ENCODE peak calls at places on chromosomes 12 and 14, in ten cellular contexts. V is amniotic stem cell; J is activated gamma-delta T cell treated with anti-CD3 and anti-CD28 coated beads, Interleukin-2, amount 50 U/mL, for 16 hours; H is stimulated activated naive B cell treated with anti-CD40 and anti-IgM and Interleukin-4, amounts not matched to agents 10 μg/mL and 1 μg/mL and 100 μg/mL, for 72 hours; W is progenitor cell of endocrine pancreas; Y is putamen; G is AML-193; N is MG63; P is SW480; C is T-cell. Q is an unnamed sample.

GRCh38 chr14:104421401-104421821 is 158.2 kb upstream of the C14orf180 start:
- DNase-seq in G (no peak), J (no peak), V (no peak), Y (no peak), P (no peak), W (no peak), C (no peak), N (no peak), H (no peak), Q (no peak)

GRCh38 chr14:50389668-50390441 is 6.8 kb downstream of the CDKL1 start:
- DNase-seq in Y (no peak), G (no peak), J (no peak), V (no peak), H (no peak), N (no peak), P (peak), W (no peak), C (no peak), Q (no peak)

GRCh38 chr12:117461732-117462131 is 100.3 kb upstream of the NOS1 start:
- DNase-seq in N (no peak), Y (no peak), P (peak), W (no peak), V (no peak), J (no peak), G (no peak), C (no peak), H (no peak), Q (peak)

GRCh38 chr12:3213171-3213570 is 136.0 kb downstream of the TSPAN9 start:
- DNase-seq in G (no peak), P (no peak), H (no peak), J (no peak), V (no peak), C (no peak), N (no peak), Y (no peak), W (no peak), Q (no peak)

GRCh38 chr14:77641534-77642341 is 25.3 kb upstream of the SPTLC2 start:
- DNase-seq in W (no peak), H (peak), G (peak), P (no peak), J (peak), V (peak), N (peak), Y (peak), C (peak), Q (peak)

GRCh38 chr12:96196781-96197180 is 2.6 kb downstream of the ELK3 start:
- DNase-seq in V (no peak), W (no peak), P (no peak), H (no peak), J (no peak), N (no peak), G (no peak), C (no peak), Y (no peak), Q (no peak)

GRCh38 chr12:9701380-9702154 is 31.3 kb downstream of the CLECL1 start:
- DNase-seq in J (no peak), V (no peak), H (peak), G (no peak), P (no peak), C (no peak), N (no peak), W (no peak), Y (no peak), Q (no peak)

GRCh38 chr14:31699809-31700208 is 138.6 kb downstream of the NUBPL start:
- DNase-seq in N (no peak), W (no peak), H (no peak), V (no peak), J (no peak), G (no peak), Y (no peak), C (no peak), P (no peak), Q (no peak)

GRCh38 chr14:105118646-105119409 is 49.7 kb downstream of the JAG2 start:
- DNase-seq in J (no peak), N (no peak), G (no peak), V (no peak), W (no peak), Y (peak), C (no peak), H (no peak), P (no peak), Q (no peak)

GRCh38 chr14:36503771-36504741 is 16.0 kb downstream of the NKX2-1 start:
- DNase-seq in G (no peak), J (no peak), P (no peak), N (no peak), C (no peak), Y (no peak), V (no peak), H (no peak), W (peak), Q (no peak)

GRCh38 chr14:64979336-64980074 is 7.2 kb upstream of the FNTB start:
- DNase-seq in C (no peak), J (no peak), N (no peak), P (peak), G (no peak), Y (no peak), W (no peak), H (no peak), V (no peak), Q (no peak)

GRCh38 chr12:52360106-52360662 is 7.1 kb downstream of the KRT85 start:
- DNase-seq in C (no peak), J (no peak), G (no peak), N (no peak), Y (no peak), W (no peak), H (no peak), P (no peak), V (no peak), Q (no peak)

GRCh38 chr14:78135450-78135891 is 34.7 kb upstream of the NRXN3 start:
- DNase-seq in N (peak), Y (no peak), C (no peak), H (no peak), G (no peak), J (no peak), W (no peak), P (peak), V (no peak), Q (peak)

GRCh38 chr12:94545937-94546771 is 86.5 kb upstream of the CEP83 start:
- DNase-seq in J (no peak), H (no peak), C (no peak), Y (peak), P (peak), V (no peak), N (no peak), G (no peak), W (peak), Q (peak)

GRCh38 chr12:65867428-65867827 is 43.1 kb downstream of the HMGA2 start:
- DNase-seq in W (no peak), C (no peak), N (peak), P (no peak), V (no peak), G (no peak), Y (no peak), J (no peak), H (no peak), Q (no peak)

GRCh38 chr12:54858562-54858961 is 4.2 kb downstream of the MUCL1 start:
- DNase-seq in G (no peak), Y (no peak), W (no peak), H (no peak), P (no peak), C (no peak), N (no peak), V (no peak), J (no peak), Q (no peak)

GRCh38 chr12:54147186-54147585 is 41.6 kb downstream of the SMUG1 start:
- DNase-seq in W (no peak), V (no peak), P (peak), G (no peak), J (no peak), N (no peak), H (no peak), Y (no peak), C (no peak), Q (no peak)

GRCh38 chr14:104116544-104117340 is 21.6 kb upstream of the KIF26A start:
- DNase-seq in H (no peak), W (no peak), P (peak), V (no peak), Y (no peak), C (no peak), G (no peak), N (no peak), J (no peak), Q (no peak)

GRCh38 chr14:68112456-68112855 is 292.9 kb downstream of the RAD51B start:
- DNase-seq in W (no peak), P (no peak), J (no peak), H (no peak), G (no peak), Y (no peak), C (no peak), N (no peak), V (no peak), Q (no peak)

GRCh38 chr12:71157601-71158233 is at the start of gene TSPAN8:
- DNase-seq in G (no peak), N (no peak), V (no peak), W (no peak), Y (no peak), P (peak), H (no peak), C (no peak), J (no peak), Q (peak)

GRCh38 chr12:124654666-124655316 is 87.4 kb upstream of the NCOR2 start:
- DNase-seq in P (no peak), Y (no peak), C (no peak), W (no peak), H (no peak), J (no peak), N (no peak), G (no peak), V (no peak), Q (no peak)

GRCh38 chr12:109915171-109916040 is 15.3 kb downstream of the TCHP start:
- DNase-seq in Y (no peak), N (no peak), V (no peak), C (no peak), G (no peak), H (no peak), P (no peak), W (no peak), J (no peak), Q (no peak)

Q was measured in OCI-M1.